ENCODE peak calls at places on chromosomes 1 and 21, in six cellular contexts. R, F, E, A, T and X are unnamed samples.

GRCh38 chr1:220788146-220788545 is 1.4 kb downstream of the MTARC1 start:
- DNase-seq in A (no peak), R (no peak), T (no peak), E (no peak), F (no peak), X (peak)

GRCh38 chr21:33643658-33644311 is 1.5 kb downstream of the ITSN1 start:
- DNase-seq in A (no peak), R (no peak), E (no peak), F (no peak), T (no peak), X (no peak)

GRCh38 chr1:239814306-239814881 is 277.3 kb upstream of the FMN2 start:
- DNase-seq in T (peak), R (peak), F (peak), E (no peak), A (no peak), X (peak)

GRCh38 chr1:197521118-197521739 is 253.2 kb downstream of the CRB1 start:
- DNase-seq in T (peak), R (peak), E (peak), A (no peak), F (peak), X (no peak)

GRCh38 chr1:240705584-240705983 is 93.6 kb upstream of the GREM2 start:
- DNase-seq in R (peak), A (no peak), E (no peak), F (peak), T (peak), X (no peak)

GRCh38 chr1:76154213-76154956 is 79.8 kb downstream of the ST6GALNAC3 start:
- DNase-seq in A (peak), R (peak), E (peak), F (peak), T (peak), X (peak)

GRCh38 chr1:175186371-175187160 is 6.0 kb downstream of the KIAA0040 start:
- DNase-seq in E (no peak), F (no peak), T (no peak), R (no peak), A (no peak), X (no peak)

GRCh38 chr1:36166938-36167910 is 11.3 kb downstream of the MAP7D1 start:
- DNase-seq in E (no peak), F (peak), A (no peak), R (no peak), T (peak), X (no peak)

GRCh38 chr1:227900571-227901051 is 47.1 kb downstream of the WNT9A start:
- DNase-seq in T (no peak), R (no peak), A (peak), F (no peak), E (no peak), X (no peak)

GRCh38 chr1:209546390-209547080 is 37.0 kb upstream of the CAMK1G start:
- DNase-seq in T (no peak), E (no peak), R (no peak), F (no peak), A (no peak), X (no peak)

GRCh38 chr1:38697387-38697786 is 162.2 kb downstream of the RRAGC start:
- DNase-seq in T (no peak), R (no peak), F (no peak), A (no peak), E (no peak), X (no peak)

GRCh38 chr21:14541840-14542495 is 4.1 kb downstream of the SAMSN1 start:
- DNase-seq in A (no peak), E (no peak), R (no peak), F (no peak), T (no peak), X (no peak)

GRCh38 chr1:225657462-225657989 is 4.6 kb upstream of the ENAH start:
- DNase-seq in T (peak), A (no peak), R (peak), F (peak), E (no peak), X (peak)

GRCh38 chr1:33634143-33634542 is 161.7 kb downstream of the ZSCAN20 start:
- DNase-seq in R (no peak), T (no peak), A (no peak), E (no peak), F (no peak), X (no peak)

GRCh38 chr1:94542088-94542671 is 621 bp upstream of the F3 start:
- DNase-seq in E (no peak), T (no peak), A (peak), F (peak), R (no peak), X (no peak)

GRCh38 chr1:216626394-216627067 is 96.7 kb downstream of the ESRRG start:
- DNase-seq in R (no peak), T (no peak), F (no peak), A (no peak), E (no peak), X (no peak)

GRCh38 chr1:185574139-185574835 is 159.9 kb upstream of the HMCN1 start:
- DNase-seq in F (peak), E (no peak), A (no peak), R (no peak), T (no peak), X (no peak)

GRCh38 chr1:45785583-45785982 is 17.8 kb upstream of the MAST2 start:
- DNase-seq in T (no peak), E (peak), F (no peak), R (no peak), A (no peak), X (no peak)

DNA sequence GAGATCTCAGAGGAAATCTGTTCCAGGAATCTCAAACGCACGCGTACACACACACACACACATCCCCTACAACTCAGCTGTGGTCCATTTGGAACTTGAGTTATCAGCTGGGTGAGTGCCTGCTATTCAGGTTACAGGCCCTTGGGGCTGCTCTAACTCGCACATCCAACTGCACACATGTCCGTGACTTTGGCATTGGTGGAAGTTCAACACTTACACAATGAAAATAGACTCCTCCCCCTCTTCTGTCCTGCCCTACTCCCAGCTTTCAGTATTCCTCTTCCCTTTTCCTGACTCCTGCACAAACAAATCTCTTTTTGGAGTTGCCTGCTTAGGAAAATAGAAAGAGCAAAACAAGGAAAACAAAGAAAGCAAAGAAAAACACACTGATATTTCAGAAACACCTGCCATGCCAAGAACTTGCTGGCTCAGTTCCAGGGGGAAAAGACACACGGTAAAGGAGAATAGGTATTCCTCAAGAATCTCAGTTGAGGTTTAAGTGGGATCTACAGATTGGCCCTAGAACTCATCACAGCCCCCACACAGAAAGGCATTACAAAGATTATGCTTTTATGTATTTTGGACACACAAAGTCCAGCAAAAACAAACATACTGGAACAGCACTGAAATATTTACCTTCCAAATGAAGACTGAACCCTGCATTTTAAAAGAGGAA is 140.8 kb downstream of the TGFBR3 start:
- DNase-seq in R (no peak), F (peak), E (no peak), T (peak), A (no peak), X (no peak)
- TF ChIP-seq CTCF in R (no peak), F (no peak), E (no peak), T (peak), A (no peak), X (no peak)

DNA sequence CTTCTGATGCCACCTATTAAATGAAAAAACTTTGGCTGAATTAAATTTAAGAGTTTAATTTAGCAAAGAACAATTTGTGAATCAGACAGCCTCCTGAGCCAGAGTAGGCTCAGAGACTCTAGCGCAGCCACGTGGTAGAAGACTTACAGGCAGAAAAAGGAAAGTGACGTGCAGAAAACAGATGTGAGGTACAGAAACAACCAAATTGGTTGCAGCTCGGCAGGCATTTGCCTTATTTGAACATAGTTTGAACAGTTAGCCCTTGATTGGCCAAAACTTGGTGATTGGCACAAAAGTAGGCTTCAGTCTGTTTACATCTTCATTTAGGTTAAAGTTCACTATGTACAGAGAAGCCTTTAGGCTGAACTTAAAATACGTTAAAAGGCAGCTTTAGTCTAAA is 22.9 kb downstream of the TCP10L start:
- DNase-seq in F (peak), R (peak), A (no peak), E (no peak), T (peak), X (no peak)
- TF ChIP-seq CTCF in F (peak), R (peak), A (no peak), E (peak), T (peak), X (no peak)

DNA sequence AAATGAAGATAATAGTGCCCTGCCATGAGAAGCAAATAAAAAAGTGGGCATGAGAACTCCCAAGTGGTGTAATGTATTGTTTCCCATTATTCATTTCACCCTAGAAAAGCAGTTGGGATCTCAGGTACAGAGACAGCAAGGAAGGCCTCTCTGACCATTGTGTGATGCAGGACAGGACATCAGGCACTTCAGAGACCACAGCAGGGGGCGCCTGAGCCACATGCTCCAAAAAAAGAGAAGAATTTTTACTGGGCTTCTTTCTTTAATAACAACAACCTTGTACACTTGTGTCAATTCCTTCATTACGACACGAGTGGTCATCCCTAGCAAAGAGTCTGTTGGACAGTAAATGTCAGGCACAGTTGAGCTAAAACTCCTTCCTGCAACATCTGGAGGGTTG is 533.3 kb downstream of the OMA1 start:
- DNase-seq in A (peak), T (no peak), F (no peak), E (no peak), R (no peak), X (no peak)
- TF ChIP-seq CTCF in A (no peak), T (no peak), F (no peak), E (peak), R (no peak), X (no peak)

GRCh38 chr1:208476825-208477170 is 232.6 kb upstream of the PLXNA2 start:
- DNase-seq in A (no peak), F (no peak), T (no peak), R (no peak), E (no peak), X (no peak)

GRCh38 chr1:208479435-208479834 is 235.3 kb upstream of the PLXNA2 start:
- DNase-seq in F (no peak), A (no peak), R (no peak), E (no peak), T (no peak), X (no peak)

GRCh38 chr1:208475449-208475848 is 231.3 kb upstream of the PLXNA2 start:
- DNase-seq in E (no peak), R (peak), F (peak), T (peak), A (no peak), X (no peak)

GRCh38 chr1:208475951-208476824 is 232.0 kb upstream of the PLXNA2 start:
- DNase-seq in T (peak), R (no peak), F (peak), A (no peak), E (no peak), X (no peak)
- TF ChIP-seq CTCF in T (no peak), R (peak), F (peak), A (no peak), E (no peak), X (no peak)

GRCh38 chr1:21319447-21320407 is 29.5 kb upstream of the ECE1 start:
- DNase-seq in E (no peak), A (no peak), R (no peak), T (no peak), F (no peak), X (no peak)
- TF ChIP-seq CTCF in E (no peak), A (no peak), R (peak), T (peak), F (peak), X (no peak)

GRCh38 chr1:242132446-242132845 is 133.5 kb upstream of the MAP1LC3C start:
- DNase-seq in E (no peak), T (no peak), A (no peak), R (no peak), F (no peak), X (no peak)

GRCh38 chr1:242133351-242133750 is 134.5 kb upstream of the MAP1LC3C start:
- DNase-seq in R (no peak), E (no peak), T (no peak), F (no peak), A (no peak), X (no peak)

DNA sequence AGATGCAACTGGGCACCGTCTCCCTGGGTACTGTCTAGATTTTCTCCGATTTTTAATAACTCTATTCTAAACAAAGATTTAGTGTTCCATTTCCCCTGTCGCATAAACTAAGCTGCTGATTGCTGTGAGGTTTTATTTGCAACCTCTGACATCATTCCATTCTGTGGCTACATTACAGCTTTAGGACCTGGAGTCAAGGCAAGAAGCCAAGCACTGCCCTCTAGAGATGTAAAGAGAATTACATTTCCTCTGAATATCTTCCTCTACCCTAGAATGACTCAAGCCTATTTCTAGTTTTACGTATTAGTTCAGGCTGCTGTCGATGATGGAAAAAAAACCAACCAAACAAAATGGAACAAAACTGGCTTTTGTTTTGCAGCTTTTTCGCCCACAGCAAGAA is 130.2 kb upstream of the MAP1LC3C start:
- DNase-seq in T (no peak), F (no peak), E (no peak), R (no peak), A (no peak), X (no peak)
- TF ChIP-seq CTCF in T (no peak), F (no peak), E (peak), R (no peak), A (peak), X (peak)

GRCh38 chr1:171983584-171983983 is 142.3 kb downstream of the DNM3 start:
- DNase-seq in E (no peak), F (peak), R (no peak), A (no peak), T (peak), X (no peak)
- TF ChIP-seq CTCF in E (peak), F (peak), R (peak), A (no peak), T (peak), X (peak)